ENCODE peak calls at places on chromosomes 6 and 20, in four cellular contexts. D is D341Med, O is activated T-cell treated with anti-CD3 and anti-CD28 coated beads for 48 hours, K is NAMALWA. W is an unnamed sample.

GRCh38 chr20:63317601-63318291 is 24.8 kb downstream of the COL20A1 start:
- DNase-seq in D (no peak), O (no peak), K (no peak), W (peak; percentile 40)

GRCh38 chr6:106257195-106257594 is 68.4 kb downstream of the ATG5 start:
- DNase-seq in D (no peak), O (no peak), K (no peak), W (no peak)

GRCh38 chr20:21391495-21392298 is 5.6 kb downstream of the NKX2-4 start:
- DNase-seq in D (peak; percentile 32), O (no peak), K (no peak), W (peak; percentile 73)

GRCh38 chr6:134795696-134796095 is 154.2 kb downstream of the ALDH8A1 start:
- DNase-seq in D (no peak), O (no peak), K (no peak), W (no peak)

GRCh38 chr6:103122766-103123601 is 1729.5 kb downstream of the GRIK2 start:
- DNase-seq in D (peak; percentile 79), O (no peak), K (peak; percentile 67), W (peak; percentile 61)

GRCh38 chr6:15533379-15534044 is 129.3 kb downstream of the DTNBP1 start:
- DNase-seq in D (no peak), O (no peak), K (no peak), W (no peak)

GRCh38 chr20:11772226-11772730 is 145.4 kb upstream of the BTBD3 start:
- DNase-seq in D (no peak), O (no peak), K (no peak), W (no peak)

GRCh38 chr6:154768280-154768679 is 35.1 kb downstream of the SCAF8 start:
- DNase-seq in D (no peak), O (no peak), K (no peak), W (no peak)

GRCh38 chr6:912871-913663 is 220.1 kb upstream of the EXOC2 start:
- DNase-seq in D (peak; percentile 89), O (no peak), K (no peak), W (no peak)

GRCh38 chr20:62740286-62741141 is 31.9 kb downstream of the NTSR1 start:
- DNase-seq in D (no peak), O (peak; percentile 74), K (no peak), W (peak; percentile 50)

GRCh38 chr6:164925681-164926530 is 383.5 kb downstream of the C6orf118 start:
- DNase-seq in D (no peak), O (no peak), K (no peak), W (no peak)

GRCh38 chr6:13427838-13428527 is 59.4 kb downstream of the GFOD1 start:
- DNase-seq in D (no peak), O (peak; percentile 77), K (peak; percentile 89), W (no peak)

GRCh38 chr6:120320481-120321162 is 971.1 kb upstream of the MAN1A1 start:
- DNase-seq in D (no peak), O (no peak), K (peak; percentile 27), W (no peak)

GRCh38 chr6:73451166-73452106 is 661 bp downstream of the CGAS start:
- DNase-seq in D (no peak), O (peak; percentile 44), K (peak; percentile 25), W (peak; percentile 62)

GRCh38 chr6:68040312-68040778 is 594.7 kb upstream of the ADGRB3 start:
- DNase-seq in D (no peak), O (no peak), K (no peak), W (no peak)

GRCh38 chr6:168596316-168596715 is 155.3 kb downstream of the SMOC2 start:
- DNase-seq in D (no peak), O (no peak), K (no peak), W (peak; percentile 32)

GRCh38 chr6:93902517-93902916 is 483.2 kb upstream of the EPHA7 start:
- DNase-seq in D (no peak), O (no peak), K (no peak), W (no peak)

GRCh38 chr6:12968839-12969558 is 252.4 kb downstream of the PHACTR1 start:
- DNase-seq in D (no peak), O (no peak), K (no peak), W (no peak)

GRCh38 chr6:82904860-82905259 is 160.8 kb downstream of the UBE3D start:
- DNase-seq in D (no peak), O (no peak), K (no peak), W (no peak)

GRCh38 chr20:1537731-1538058 is 19.8 kb downstream of the SIRPD start:
- DNase-seq in D (no peak), O (no peak), K (peak; percentile 62), W (no peak)

GRCh38 chr6:26743157-26743821 is 83.7 kb upstream of the ZNF322 start:
- DNase-seq in D (peak; percentile 51), O (peak; percentile 21), K (no peak), W (no peak)

GRCh38 chr6:15243994-15244604 is 1.8 kb upstream of the JARID2 start:
- DNase-seq in D (no peak), O (no peak), K (no peak), W (peak; percentile 53)

GRCh38 chr20:55166063-55166462 is 690.7 kb downstream of the DOK5 start:
- DNase-seq in D (no peak), O (no peak), K (no peak), W (no peak)

GRCh38 chr20:19976595-19977372 is 40.4 kb upstream of the NAA20 start:
- DNase-seq in D (no peak), O (no peak), K (no peak), W (peak; percentile 84)

W was measured in aorta.